ENCODE peak calls at places on chromosomes 13 and 19, in five cellular contexts. One of them, this sample, is unnamed.
A peak's percentile ranks its signal among the peaks of the same experiment; 100 is the strongest.

GRCh38 chr19:16457954-16458331 is 13.8 kb downstream of the EPS15L1 start:
- DNase-seq in HCT116: no peak
- DNase-seq in progenitor cell of endocrine pancreas: no peak
- DNase-seq in DMS 273 treated with DMSO at 0.1 percent for 48 hours: no peak
- DNase-seq in cardiac septum: no peak
- DNase-seq in this sample: no peak

GRCh38 chr19:55642153-55643002 is 1.1 kb upstream of the ZNF581 start:
- DNase-seq in HCT116: no peak
- DNase-seq in cardiac septum: no peak
- DNase-seq in DMS 273 treated with DMSO at 0.1 percent for 48 hours: peak; percentile 53
- DNase-seq in progenitor cell of endocrine pancreas: no peak
- DNase-seq in this sample: peak; percentile 39

GRCh38 chr19:14113762-14114414 is 3.7 kb downstream of the PRKACA start:
- DNase-seq in cardiac septum: peak; percentile 83
- DNase-seq in DMS 273 treated with DMSO at 0.1 percent for 48 hours: no peak
- DNase-seq in progenitor cell of endocrine pancreas: no peak
- DNase-seq in HCT116: peak; percentile 87
- DNase-seq in this sample: no peak

GRCh38 chr19:35995655-35995993 is 636 bp downstream of the SDHAF1 start:
- DNase-seq in progenitor cell of endocrine pancreas: no peak
- DNase-seq in cardiac septum: no peak
- DNase-seq in HCT116: no peak
- DNase-seq in DMS 273 treated with DMSO at 0.1 percent for 48 hours: no peak
- DNase-seq in this sample: peak; percentile 65

GRCh38 chr19:32318884-32319520 is 26.4 kb upstream of the ZNF507 start:
- DNase-seq in DMS 273 treated with DMSO at 0.1 percent for 48 hours: no peak
- DNase-seq in cardiac septum: no peak
- DNase-seq in progenitor cell of endocrine pancreas: no peak
- DNase-seq in HCT116: peak; percentile 8
- DNase-seq in this sample: peak; percentile 42

GRCh38 chr13:101916108-101916757 is 463.8 kb downstream of the ITGBL1 start:
- DNase-seq in HCT116: no peak
- DNase-seq in cardiac septum: no peak
- DNase-seq in DMS 273 treated with DMSO at 0.1 percent for 48 hours: no peak
- DNase-seq in progenitor cell of endocrine pancreas: no peak
- DNase-seq in this sample: peak; percentile 4

GRCh38 chr13:49320975-49321374 is 73.2 kb downstream of the CDADC1 start:
- DNase-seq in progenitor cell of endocrine pancreas: no peak
- DNase-seq in HCT116: no peak
- DNase-seq in DMS 273 treated with DMSO at 0.1 percent for 48 hours: no peak
- DNase-seq in cardiac septum: no peak
- DNase-seq in this sample: no peak

GRCh38 chr19:2517881-2518601 is 42.1 kb downstream of the GADD45B start:
- DNase-seq in cardiac septum: no peak
- DNase-seq in HCT116: no peak
- DNase-seq in progenitor cell of endocrine pancreas: no peak
- DNase-seq in DMS 273 treated with DMSO at 0.1 percent for 48 hours: no peak
- DNase-seq in this sample: no peak

GRCh38 chr13:39773833-39774232 is 118.4 kb downstream of the COG6 start:
- DNase-seq in DMS 273 treated with DMSO at 0.1 percent for 48 hours: no peak
- DNase-seq in progenitor cell of endocrine pancreas: no peak
- DNase-seq in HCT116: no peak
- DNase-seq in cardiac septum: no peak
- DNase-seq in this sample: no peak

GRCh38 chr19:52749780-52750179 is 14.9 kb upstream of the ZNF611 start:
- DNase-seq in DMS 273 treated with DMSO at 0.1 percent for 48 hours: no peak
- DNase-seq in HCT116: no peak
- DNase-seq in cardiac septum: no peak
- DNase-seq in progenitor cell of endocrine pancreas: no peak
- DNase-seq in this sample: no peak

GRCh38 chr19:367963-368623 is 23.5 kb upstream of the MIER2 start:
- DNase-seq in cardiac septum: no peak
- DNase-seq in HCT116: no peak
- DNase-seq in DMS 273 treated with DMSO at 0.1 percent for 48 hours: no peak
- DNase-seq in progenitor cell of endocrine pancreas: no peak
- DNase-seq in this sample: no peak

GRCh38 chr13:23159587-23160240 is 21.1 kb upstream of the SGCG start:
- DNase-seq in DMS 273 treated with DMSO at 0.1 percent for 48 hours: no peak
- DNase-seq in progenitor cell of endocrine pancreas: peak; percentile 12
- DNase-seq in HCT116: no peak
- DNase-seq in cardiac septum: no peak
- DNase-seq in this sample: no peak

GRCh38 chr13:46527237-46527636 is 25.7 kb upstream of the LRCH1 start:
- DNase-seq in HCT116: no peak
- DNase-seq in cardiac septum: no peak
- DNase-seq in progenitor cell of endocrine pancreas: no peak
- DNase-seq in DMS 273 treated with DMSO at 0.1 percent for 48 hours: no peak
- DNase-seq in this sample: no peak

GRCh38 chr13:21047591-21048282 is 13.6 kb downstream of the LATS2 start:
- DNase-seq in progenitor cell of endocrine pancreas: no peak
- DNase-seq in DMS 273 treated with DMSO at 0.1 percent for 48 hours: no peak
- DNase-seq in HCT116: no peak
- DNase-seq in cardiac septum: no peak
- DNase-seq in this sample: no peak

GRCh38 chr19:56141416-56141992 is 417 bp downstream of the ZNF444 start:
- DNase-seq in cardiac septum: no peak
- DNase-seq in progenitor cell of endocrine pancreas: peak; percentile 27
- DNase-seq in HCT116: no peak
- DNase-seq in DMS 273 treated with DMSO at 0.1 percent for 48 hours: no peak
- DNase-seq in this sample: peak; percentile 21

GRCh38 chr19:44635581-44636438 is 7.9 kb upstream of the PVR start:
- DNase-seq in DMS 273 treated with DMSO at 0.1 percent for 48 hours: no peak
- DNase-seq in progenitor cell of endocrine pancreas: no peak
- DNase-seq in cardiac septum: no peak
- DNase-seq in HCT116: no peak
- DNase-seq in this sample: no peak

GRCh38 chr13:113036401-113036800 is 67.4 kb downstream of the MCF2L start:
- DNase-seq in HCT116: no peak
- DNase-seq in DMS 273 treated with DMSO at 0.1 percent for 48 hours: no peak
- DNase-seq in progenitor cell of endocrine pancreas: no peak
- DNase-seq in cardiac septum: no peak
- DNase-seq in this sample: no peak

GRCh38 chr13:104314926-104315535 is 1248.8 kb upstream of the SLC10A2 start:
- DNase-seq in progenitor cell of endocrine pancreas: no peak
- DNase-seq in DMS 273 treated with DMSO at 0.1 percent for 48 hours: no peak
- DNase-seq in HCT116: no peak
- DNase-seq in cardiac septum: no peak
- DNase-seq in this sample: no peak

GRCh38 chr13:48977973-48978372 is 2.3 kb downstream of the FNDC3A start:
- DNase-seq in progenitor cell of endocrine pancreas: no peak
- DNase-seq in cardiac septum: no peak
- DNase-seq in DMS 273 treated with DMSO at 0.1 percent for 48 hours: no peak
- DNase-seq in HCT116: no peak
- DNase-seq in this sample: no peak

GRCh38 chr19:48354332-48354992 is 9.3 kb downstream of the TMEM143 start:
- DNase-seq in HCT116: peak; percentile 99
- DNase-seq in DMS 273 treated with DMSO at 0.1 percent for 48 hours: no peak
- DNase-seq in progenitor cell of endocrine pancreas: no peak
- DNase-seq in cardiac septum: no peak
- DNase-seq in this sample: no peak